ENCODE peak calls at places on chromosomes 5 and 9, in four cellular contexts. C is uterus, E is heart right ventricle, S is thyroid gland. A is an unnamed sample. For H3K4me1, the result is how much of the 10 kb centered on the place peaks cover.

GRCh38 chr5:66246621-66247020 is 102.5 kb downstream of the SREK1 start:
- DNase-seq in C (no peak), E (no peak), S (no peak), A (no peak)

GRCh38 chr5:114467141-114467540 is 105.3 kb downstream of the KCNN2 start:
- DNase-seq in S (no peak), C (no peak), E (no peak), A (no peak)

GRCh38 chr9:110278080-110278707 is 21.9 kb upstream of the TXN start:
- DNase-seq in S (no peak), C (no peak), E (no peak), A (no peak)

GRCh38 chr5:147248584-147248983 is 13.8 kb downstream of the STK32A start:
- DNase-seq in E (no peak), S (no peak), C (no peak), A (no peak)

GRCh38 chr5:1762878-1763547 is 36.6 kb downstream of the MRPL36 start:
- DNase-seq in C (peak), E (no peak), S (no peak), A (peak)

GRCh38 chr5:59571077-59571476 is 322.4 kb downstream of the PDE4D start:
- DNase-seq in E (no peak), C (no peak), S (no peak), A (no peak)

GRCh38 chr5:156149203-156149602 is 177.8 kb upstream of the SGCD start:
- DNase-seq in C (no peak), S (no peak), E (no peak), A (no peak)

GRCh38 chr5:131514316-131515275 is 120.4 kb downstream of the RAPGEF6 start:
- DNase-seq in E (no peak), C (no peak), S (no peak), A (no peak)

GRCh38 chr9:79568337-79569084 is 3.3 kb upstream of the TLE4 start:
- DNase-seq in E (no peak), S (no peak), C (no peak), A (no peak)

GRCh38 chr9:21801683-21802417 is 586 bp upstream of the MTAP start:
- DNase-seq in S (peak), E (peak), C (peak), A (peak)

GRCh38 chr9:114361542-114361941 is 26.2 kb downstream of the AKNA start:
- DNase-seq in E (no peak), S (no peak), C (no peak), A (peak)

GRCh38 chr9:98890256-98890655 is 53.5 kb upstream of the COL15A1 start:
- DNase-seq in E (no peak), S (peak), C (no peak), A (no peak)

GRCh38 chr9:101433229-101433628 is 2.3 kb downstream of the ALDOB start:
- DNase-seq in C (no peak), S (no peak), E (no peak), A (no peak)

GRCh38 chr5:173847102-173847501 is 41.0 kb upstream of the CPEB4 start:
- DNase-seq in S (no peak), C (no peak), E (no peak), A (no peak)

GRCh38 chr9:749712-750111 is 91.8 kb upstream of the DMRT1 start:
- DNase-seq in C (no peak), E (no peak), S (no peak), A (peak)

GRCh38 chr5:115857621-115858349 is 16.1 kb downstream of the AP3S1 start:
- DNase-seq in C (no peak), E (no peak), S (no peak), A (no peak)

GRCh38 chr5:132876020-132876759 is 2.7 kb downstream of the LEAP2 start:
- DNase-seq in E (no peak), C (no peak), S (no peak), A (no peak)

GRCh38 chr5:125298258-125298657 is 551.8 kb upstream of the ZNF608 start:
- DNase-seq in C (no peak), E (no peak), S (no peak), A (no peak)

GRCh38 chr9:115164511-115164974 is 46.6 kb upstream of the TNC start:
- DNase-seq in S (peak), C (no peak), E (no peak), A (no peak)

GRCh38 chr9:34996181-34996904 is 6.8 kb downstream of the DNAJB5 start:
- DNase-seq in C (no peak), E (no peak), S (no peak), A (no peak)

GRCh38 chr5:1376921-1377320 is 32.0 kb upstream of the CLPTM1L start:
- DNase-seq in S (no peak), E (no peak), C (no peak), A (no peak)

GRCh38 chr5:143149759-143150158 is 253.7 kb downstream of the NR3C1 start:
- DNase-seq in E (no peak), S (no peak), C (no peak), A (no peak)

GRCh38 chr5:19534751-19535150 is 453.2 kb downstream of the CDH18 start:
- DNase-seq in C (no peak), S (no peak), E (no peak), A (no peak)

GRCh38 chr9:86342269-86342668 is 11.9 kb downstream of the TUT7 start:
- DNase-seq in C (no peak), S (no peak), E (no peak), A (no peak)

GRCh38 chr5:19564036-19564435 is 424.0 kb downstream of the CDH18 start:
- DNase-seq in S (no peak), E (no peak), C (no peak), A (no peak)

GRCh38 chr5:39503148-39503547 is 78.4 kb upstream of the DAB2 start:
- DNase-seq in E (no peak), C (peak), S (no peak), A (peak)

GRCh38 chr5:178332096-178332780 is 99.6 kb upstream of the PHYKPL start:
- DNase-seq in E (no peak), C (no peak), S (peak), A (no peak)

GRCh38 chr9:133791735-133792649 is 53.8 kb upstream of the SARDH start:
- DNase-seq in S (no peak), C (no peak), E (no peak), A (no peak)

GRCh38 chr9:133793471-133793870 is 55.3 kb upstream of the SARDH start:
- DNase-seq in E (no peak), S (no peak), C (no peak), A (no peak)

GRCh38 chr9:133792721-133793470 is 54.7 kb upstream of the SARDH start:
- DNase-seq in C (peak), S (peak), E (peak), A (peak)

GRCh38 chr9:133788819-133789733 is 50.9 kb upstream of the SARDH start:
- DNase-seq in C (no peak), S (peak), E (peak), A (no peak)

GRCh38 chr9:133791069-133791468 is 52.9 kb upstream of the SARDH start:
- DNase-seq in E (no peak), C (no peak), S (no peak), A (no peak)
- H3K4me1 ChIP-seq in E (under half), C (under half), S (under half), A (under half)

GRCh38 chr9:92704528-92704927 is 34.6 kb upstream of the IPPK start:
- DNase-seq in E (no peak), S (no peak), C (no peak), A (no peak)

GRCh38 chr9:92707530-92707929 is 37.6 kb upstream of the IPPK start:
- DNase-seq in S (no peak), C (no peak), E (no peak), A (no peak)

GRCh38 chr9:92709240-92709639 is 39.3 kb upstream of the IPPK start:
- DNase-seq in C (no peak), S (no peak), E (no peak), A (no peak)

GRCh38 chr9:92709954-92710353 is 40.0 kb upstream of the IPPK start:
- DNase-seq in C (no peak), S (no peak), E (no peak), A (no peak)

GRCh38 chr9:92706218-92706940 is 36.4 kb upstream of the IPPK start:
- DNase-seq in C (no peak), S (no peak), E (no peak), A (no peak)
- H3K4me1 ChIP-seq in C (under half), S (under half), E (under half), A (under half)

DNA sequence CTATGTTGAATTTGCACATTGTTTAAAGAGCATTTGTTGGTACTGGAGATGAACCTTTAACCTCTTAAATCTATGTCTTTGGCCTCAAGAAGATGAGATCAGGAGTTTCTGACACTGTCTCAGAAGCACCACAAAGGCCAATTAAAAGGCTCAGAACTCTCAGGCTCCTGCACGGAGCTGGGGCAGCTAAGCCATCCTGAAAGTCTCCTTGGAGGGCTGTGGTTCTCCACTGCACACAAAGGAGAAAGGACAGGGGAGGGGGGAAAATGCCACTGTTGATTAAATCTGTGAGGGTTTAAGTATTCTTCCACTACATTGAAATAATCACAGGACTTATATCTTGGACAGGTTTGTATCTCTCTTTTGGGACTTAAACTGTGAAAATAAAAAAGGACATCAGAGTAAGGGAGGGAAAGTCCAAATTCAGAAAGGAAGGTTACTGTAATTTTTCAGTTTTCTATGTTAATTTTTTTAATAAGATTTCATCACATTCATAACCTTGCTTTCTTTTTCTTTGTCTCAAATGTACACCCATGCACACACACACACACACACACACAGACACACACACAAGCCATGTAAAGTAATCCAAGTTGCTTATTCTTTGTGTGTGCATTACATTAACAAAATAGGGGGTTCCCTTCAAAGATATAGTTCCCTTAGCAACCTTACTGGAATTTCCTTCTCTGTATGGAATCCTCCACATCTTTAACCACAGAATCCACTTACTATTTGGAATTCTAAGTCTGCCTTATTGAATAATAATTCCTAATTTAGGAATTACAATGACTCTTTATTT is 32.9 kb downstream of the ZNF366 start:
- DNase-seq in E (no peak), C (no peak), S (no peak), A (no peak)
- H3K4me1 ChIP-seq in E (under half), C (under half), S (under half), A (under half)

DNA sequence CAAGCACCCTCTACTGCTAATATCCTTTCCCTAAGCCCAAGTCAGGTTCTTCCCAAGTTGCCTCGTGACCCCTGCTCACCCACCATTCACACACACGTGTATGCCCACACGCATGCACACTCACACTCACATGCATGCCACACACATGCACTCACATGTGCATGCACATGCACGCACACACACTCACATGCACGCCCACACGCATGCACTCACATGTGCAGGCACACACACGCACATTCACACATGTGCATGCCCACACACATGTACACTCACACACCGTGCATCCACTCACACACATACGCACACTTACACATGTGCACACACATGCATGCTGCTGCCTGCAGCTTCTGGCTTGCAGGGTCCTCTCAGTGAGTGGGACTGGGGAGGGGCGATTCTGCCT is 62.9 kb upstream of the STXBP1 start:
- DNase-seq in S (no peak), C (no peak), E (no peak), A (no peak)
- H3K4me1 ChIP-seq in S (under half), C (under half), E (under half), A (under half)

GRCh38 chr9:94150279-94150828 is 66.1 kb downstream of the PTPDC1 start:
- DNase-seq in C (no peak), E (no peak), S (no peak), A (no peak)
- H3K4me1 ChIP-seq in C (under half), E (under half), S (under half), A (under half)

DNA sequence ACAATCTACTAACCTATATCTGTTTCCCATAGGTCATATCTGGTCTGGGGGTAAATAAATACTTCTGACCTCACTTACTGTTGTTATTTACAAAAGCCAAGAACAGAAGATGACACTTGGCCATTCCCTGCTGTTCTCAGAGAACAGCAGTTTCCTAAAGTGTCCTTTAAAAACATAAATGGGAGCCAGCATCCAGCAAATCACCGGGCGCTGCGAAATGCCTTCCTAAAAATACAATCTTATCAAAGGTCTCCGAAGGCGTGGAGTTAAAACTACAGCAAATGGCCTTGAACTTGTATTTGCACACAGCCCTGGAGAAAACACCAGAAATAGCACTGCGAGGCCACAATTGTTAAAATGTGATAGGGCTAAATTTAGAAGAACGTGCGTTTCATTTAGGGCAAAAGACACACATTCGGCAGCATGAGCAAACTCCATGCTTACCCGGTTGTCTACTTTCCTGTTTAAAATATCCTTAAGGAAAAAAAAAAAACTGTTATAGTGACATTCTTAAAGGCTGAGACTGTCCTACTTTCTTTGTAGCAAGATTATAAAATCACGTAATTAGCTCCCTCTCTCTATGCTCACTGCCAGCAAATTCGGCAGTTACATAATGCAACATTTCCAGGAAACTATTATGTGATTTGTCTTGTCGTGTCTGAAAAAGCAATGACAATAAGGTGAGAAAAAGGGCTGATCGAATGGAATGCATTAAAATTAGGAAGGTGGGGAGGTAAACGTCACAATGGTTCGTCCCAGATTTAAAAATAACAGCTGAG is 1.5 kb downstream of the NFIL3 start:
- DNase-seq in C (no peak), E (no peak), S (peak), A (no peak)
- H3K4me1 ChIP-seq in C (under half), E (under half), S (under half), A (half or more)

GRCh38 chr9:129996161-129996849 is 46.7 kb downstream of the FNBP1 start:
- DNase-seq in S (no peak), C (no peak), E (no peak), A (no peak)
- H3K4me1 ChIP-seq in S (under half), C (under half), E (under half), A (half or more)

A was measured in sigmoid colon.